ENCODE peak calls at places on chromosomes 2 and 18, in seven cellular contexts. P is CD8-positive, alpha-beta T cell; C is left ventricle myocardium inferior; X is GM23338; G is lung; T is IMR-90; L is AG04450. Z is an unnamed sample.

GRCh38 chr18:61471832-61472406 is 138.7 kb downstream of the CDH20 start:
- DNase-seq in T (no peak), G (no peak), C (no peak), P (no peak), L (no peak), X (peak), Z (no peak)

GRCh38 chr18:28036481-28036880 is 140.4 kb downstream of the CDH2 start:
- DNase-seq in G (no peak), C (no peak), L (no peak), T (no peak), P (no peak), X (no peak), Z (no peak)

GRCh38 chr2:29055586-29055985 is 18.7 kb downstream of the PCARE start:
- DNase-seq in L (no peak), X (no peak), C (no peak), G (no peak), T (no peak), P (no peak), Z (no peak)

GRCh38 chr2:158748925-158749590 is 46.1 kb upstream of the DAPL1 start:
- DNase-seq in P (no peak), C (no peak), X (no peak), G (no peak), L (no peak), T (no peak), Z (no peak)

GRCh38 chr2:14903709-14904374 is 271.3 kb downstream of the LRATD1 start:
- DNase-seq in C (no peak), L (no peak), G (no peak), P (peak), X (peak), T (no peak), Z (no peak)

GRCh38 chr2:220871909-220872308 is 700.2 kb downstream of the EPHA4 start:
- DNase-seq in X (peak), L (no peak), T (no peak), C (no peak), G (no peak), P (no peak), Z (no peak)

GRCh38 chr18:58239879-58240278 is 195.9 kb downstream of the NEDD4L start:
- DNase-seq in X (no peak), L (no peak), G (no peak), P (no peak), T (peak), C (no peak), Z (no peak)

GRCh38 chr2:168278424-168278888 is 31.1 kb upstream of the STK39 start:
- DNase-seq in P (no peak), T (peak), C (no peak), G (no peak), X (no peak), L (no peak), Z (no peak)

GRCh38 chr18:6557052-6557451 is 142.3 kb upstream of the L3MBTL4 start:
- DNase-seq in X (peak), T (no peak), P (no peak), L (no peak), G (no peak), C (no peak), Z (no peak)

DNA sequence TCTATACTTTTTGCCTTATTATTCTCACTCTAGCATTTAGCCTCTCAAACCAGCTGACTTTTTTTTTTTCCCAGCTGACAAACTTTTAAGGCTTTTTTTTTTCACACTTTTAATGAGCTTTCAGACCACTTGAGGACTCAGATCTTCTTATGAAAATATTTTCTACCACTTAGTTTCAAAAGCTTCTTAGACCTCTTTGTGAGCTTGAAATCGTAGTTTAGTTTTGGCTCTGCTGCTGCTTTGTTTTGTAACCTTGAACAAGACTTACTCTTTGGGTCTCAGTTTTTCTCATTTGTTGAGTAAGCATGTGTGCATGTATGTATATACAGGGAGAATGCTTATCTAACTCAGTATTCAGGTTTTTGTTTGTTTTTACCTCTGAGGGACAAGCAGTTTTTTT is 3.5 kb downstream of the NBEAL1 start:
- DNase-seq in X (no peak), T (peak), P (no peak), L (no peak), C (no peak), G (no peak), Z (no peak)
- H3K27ac ChIP-seq in X (no peak), T (no peak), P (no peak), L (no peak), C (peak), G (peak), Z (no peak)

DNA sequence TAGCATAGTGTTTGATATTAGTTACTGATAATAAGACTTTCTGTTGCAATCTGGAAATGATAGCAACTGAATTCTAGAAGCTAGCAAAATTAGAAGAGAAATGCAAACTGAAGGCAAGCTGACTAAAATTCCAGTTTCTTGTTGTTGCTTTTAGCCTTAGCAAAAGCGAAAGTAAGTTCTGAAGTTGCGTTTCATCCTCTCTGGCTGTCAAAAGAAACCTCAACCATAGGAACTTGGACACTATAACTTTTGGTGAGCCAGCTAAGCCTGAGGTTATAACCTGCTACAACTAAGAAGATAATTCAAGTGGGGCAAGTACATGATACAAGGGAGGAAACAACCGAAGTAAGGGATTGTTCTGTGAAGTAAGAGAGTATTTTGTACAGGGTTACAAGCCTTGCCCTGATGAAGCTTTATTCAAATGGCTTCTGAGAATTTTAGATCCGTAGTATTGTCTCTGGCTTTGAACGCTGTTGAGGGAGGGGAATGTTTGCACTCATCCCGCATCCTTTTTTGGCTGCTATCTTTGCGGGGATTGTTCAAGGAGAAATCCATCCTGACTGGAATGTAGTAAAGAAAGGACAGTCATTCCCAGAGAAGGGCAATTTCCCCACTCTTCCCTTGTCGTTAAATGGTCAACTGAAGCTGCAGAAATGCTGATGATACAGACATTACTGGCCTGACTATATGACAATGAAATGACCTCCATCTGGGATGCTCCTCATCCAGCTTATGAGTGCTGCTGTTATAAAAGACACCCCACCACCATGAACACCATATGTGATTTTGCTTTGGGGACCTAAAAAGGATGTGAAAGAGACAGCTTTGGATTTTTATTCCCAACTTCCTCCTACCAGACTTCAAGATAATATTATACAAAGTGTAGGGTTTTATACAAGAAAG is 7.0 kb upstream of the TMX3 start:
- DNase-seq in C (no peak), T (no peak), P (no peak), L (no peak), G (no peak), X (no peak), Z (no peak)
- H3K27ac ChIP-seq in C (peak), T (no peak), P (peak), L (no peak), G (peak), X (no peak), Z (no peak)

GRCh38 chr2:68776124-68776523 is 41.5 kb downstream of the ARHGAP25 start:
- DNase-seq in T (no peak), G (no peak), P (no peak), X (no peak), C (no peak), L (no peak), Z (no peak)
- H3K27ac ChIP-seq in T (peak), G (peak), P (peak), X (no peak), C (peak), L (peak), Z (no peak)

GRCh38 chr2:48545244-48545643 is 15.3 kb downstream of the STON1 start:
- DNase-seq in G (no peak), L (no peak), T (no peak), X (peak), P (no peak), C (no peak), Z (no peak)
- H3K27ac ChIP-seq in G (no peak), L (no peak), T (no peak), X (no peak), P (no peak), C (no peak), Z (no peak)

DNA sequence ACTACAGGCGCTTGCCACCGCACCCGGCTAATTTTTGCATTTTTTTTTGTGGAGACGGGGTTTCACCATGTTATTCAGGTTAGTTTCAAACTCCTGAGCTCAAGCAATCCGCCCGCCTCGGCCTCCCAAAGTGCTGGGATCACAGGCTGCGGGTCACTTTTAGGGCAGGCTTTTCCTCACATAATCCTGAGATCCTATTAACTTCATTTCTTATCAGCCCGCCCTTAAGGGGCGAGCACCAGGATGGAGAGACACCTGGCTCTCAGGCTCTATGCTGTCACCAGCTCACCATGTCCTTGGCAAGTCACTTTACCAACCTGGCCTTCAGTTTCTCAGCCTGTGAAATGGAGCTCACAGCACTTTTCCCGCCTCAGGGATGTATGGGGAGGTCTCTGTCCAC is 23.0 kb downstream of the ZFP36L2 start:
- DNase-seq in P (no peak), T (no peak), L (no peak), G (no peak), C (no peak), X (no peak), Z (no peak)
- H3K27ac ChIP-seq in P (no peak), T (no peak), L (no peak), G (no peak), C (no peak), X (no peak), Z (no peak)

GRCh38 chr2:181305151-181306123 is 151.7 kb upstream of the ITGA4 start:
- DNase-seq in L (no peak), G (no peak), P (no peak), X (peak), C (peak), T (peak), Z (no peak)

GRCh38 chr2:181307203-181307991 is 149.8 kb upstream of the ITGA4 start:
- DNase-seq in C (no peak), X (no peak), P (no peak), T (no peak), G (no peak), L (no peak), Z (no peak)

GRCh38 chr2:181309161-181309560 is 148.0 kb upstream of the ITGA4 start:
- DNase-seq in X (no peak), G (no peak), C (no peak), L (no peak), P (no peak), T (no peak), Z (no peak)

GRCh38 chr2:181308731-181309130 is 148.5 kb upstream of the ITGA4 start:
- DNase-seq in T (no peak), L (no peak), C (no peak), X (no peak), P (no peak), G (no peak), Z (no peak)

GRCh38 chr2:181306785-181307184 is 150.4 kb upstream of the ITGA4 start:
- DNase-seq in G (no peak), X (no peak), T (peak), L (no peak), C (no peak), P (no peak), Z (no peak)
- H3K27ac ChIP-seq in G (no peak), X (no peak), T (no peak), L (no peak), C (peak), P (peak), Z (no peak)

GRCh38 chr18:80182855-80183254 is 64.5 kb downstream of the PARD6G start:
- DNase-seq in X (no peak), P (no peak), C (no peak), L (no peak), G (no peak), T (no peak), Z (no peak)

GRCh38 chr18:80179857-80180558 is 67.3 kb downstream of the PARD6G start:
- DNase-seq in G (no peak), P (no peak), X (no peak), C (no peak), L (no peak), T (no peak), Z (no peak)

GRCh38 chr18:80181642-80182461 is 65.5 kb downstream of the PARD6G start:
- DNase-seq in T (no peak), P (no peak), X (no peak), G (no peak), L (no peak), C (no peak), Z (no peak)

GRCh38 chr18:80178935-80179818 is 68.1 kb downstream of the PARD6G start:
- DNase-seq in P (no peak), X (no peak), L (no peak), T (no peak), C (no peak), G (no peak), Z (no peak)

GRCh38 chr18:80180778-80181564 is 66.3 kb downstream of the PARD6G start:
- DNase-seq in T (no peak), G (no peak), L (no peak), C (no peak), P (no peak), X (no peak), Z (no peak)
- H3K27ac ChIP-seq in T (no peak), G (no peak), L (no peak), C (no peak), P (no peak), X (no peak), Z (no peak)